ENCODE peak calls at places on chromosomes 13 and 19, in ten cellular contexts. One of them, this sample, is unnamed.

GRCh38 chr13:83940742-83941141 is 58.5 kb upstream of the SLITRK1 start:
- DNase-seq in astrocyte of the hippocampus: no peak
- DNase-seq in tibial artery: no peak
- DNase-seq in activated CD4-positive, alpha-beta T cell treated with anti-CD3 and anti-CD28 coated beads for 1 hour: no peak
- DNase-seq in germinal center: no peak
- DNase-seq in hypothalamus: no peak
- DNase-seq in C1 segment of cervical spinal cord: no peak
- DNase-seq in NCI-H2081: no peak
- DNase-seq in CD8-positive, alpha-beta T cell: no peak
- DNase-seq in activated CD8-positive, alpha-beta memory T cell treated with anti-CD3 and anti-CD28 coated beads for 4 hours: no peak
- DNase-seq in this sample: no peak

GRCh38 chr19:35265126-35265995 is 3.4 kb upstream of the USF2 start:
- DNase-seq in astrocyte of the hippocampus: peak; percentile 44
- DNase-seq in tibial artery: peak; percentile 53
- DNase-seq in activated CD4-positive, alpha-beta T cell treated with anti-CD3 and anti-CD28 coated beads for 1 hour: no peak
- DNase-seq in germinal center: no peak
- DNase-seq in hypothalamus: no peak
- DNase-seq in C1 segment of cervical spinal cord: no peak
- DNase-seq in NCI-H2081: no peak
- DNase-seq in CD8-positive, alpha-beta T cell: no peak
- DNase-seq in activated CD8-positive, alpha-beta memory T cell treated with anti-CD3 and anti-CD28 coated beads for 4 hours: no peak
- DNase-seq in this sample: no peak

GRCh38 chr19:8491574-8491973 is 10.9 kb downstream of the PRAM1 start:
- DNase-seq in astrocyte of the hippocampus: no peak
- DNase-seq in tibial artery: no peak
- DNase-seq in activated CD4-positive, alpha-beta T cell treated with anti-CD3 and anti-CD28 coated beads for 1 hour: no peak
- DNase-seq in germinal center: no peak
- DNase-seq in hypothalamus: no peak
- DNase-seq in C1 segment of cervical spinal cord: no peak
- DNase-seq in NCI-H2081: no peak
- DNase-seq in CD8-positive, alpha-beta T cell: no peak
- DNase-seq in activated CD8-positive, alpha-beta memory T cell treated with anti-CD3 and anti-CD28 coated beads for 4 hours: no peak
- DNase-seq in this sample: no peak

GRCh38 chr19:43682824-43683661 is 13.1 kb upstream of the PLAUR start:
- DNase-seq in astrocyte of the hippocampus: no peak
- DNase-seq in tibial artery: no peak
- DNase-seq in activated CD4-positive, alpha-beta T cell treated with anti-CD3 and anti-CD28 coated beads for 1 hour: no peak
- DNase-seq in germinal center: no peak
- DNase-seq in hypothalamus: no peak
- DNase-seq in C1 segment of cervical spinal cord: no peak
- DNase-seq in NCI-H2081: no peak
- DNase-seq in CD8-positive, alpha-beta T cell: no peak
- DNase-seq in activated CD8-positive, alpha-beta memory T cell treated with anti-CD3 and anti-CD28 coated beads for 4 hours: no peak
- DNase-seq in this sample: no peak

GRCh38 chr13:30696278-30697176 is 38.8 kb upstream of the ALOX5AP start:
- DNase-seq in astrocyte of the hippocampus: peak; percentile 29
- DNase-seq in tibial artery: peak; percentile 77
- DNase-seq in activated CD4-positive, alpha-beta T cell treated with anti-CD3 and anti-CD28 coated beads for 1 hour: no peak
- DNase-seq in germinal center: no peak
- DNase-seq in hypothalamus: no peak
- DNase-seq in C1 segment of cervical spinal cord: peak; percentile 50
- DNase-seq in NCI-H2081: no peak
- DNase-seq in CD8-positive, alpha-beta T cell: no peak
- DNase-seq in activated CD8-positive, alpha-beta memory T cell treated with anti-CD3 and anti-CD28 coated beads for 4 hours: no peak
- DNase-seq in this sample: peak; percentile 65

GRCh38 chr13:43269037-43269476 is 245.7 kb downstream of the DNAJC15 start:
- DNase-seq in astrocyte of the hippocampus: peak; percentile 94
- DNase-seq in tibial artery: no peak
- DNase-seq in activated CD4-positive, alpha-beta T cell treated with anti-CD3 and anti-CD28 coated beads for 1 hour: no peak
- DNase-seq in germinal center: no peak
- DNase-seq in hypothalamus: no peak
- DNase-seq in C1 segment of cervical spinal cord: no peak
- DNase-seq in NCI-H2081: no peak
- DNase-seq in CD8-positive, alpha-beta T cell: no peak
- DNase-seq in activated CD8-positive, alpha-beta memory T cell treated with anti-CD3 and anti-CD28 coated beads for 4 hours: no peak
- DNase-seq in this sample: no peak

GRCh38 chr13:38570706-38571105 is 116.2 kb upstream of the FREM2 start:
- DNase-seq in astrocyte of the hippocampus: no peak
- DNase-seq in tibial artery: no peak
- DNase-seq in activated CD4-positive, alpha-beta T cell treated with anti-CD3 and anti-CD28 coated beads for 1 hour: no peak
- DNase-seq in germinal center: no peak
- DNase-seq in hypothalamus: no peak
- DNase-seq in C1 segment of cervical spinal cord: no peak
- DNase-seq in NCI-H2081: no peak
- DNase-seq in CD8-positive, alpha-beta T cell: no peak
- DNase-seq in activated CD8-positive, alpha-beta memory T cell treated with anti-CD3 and anti-CD28 coated beads for 4 hours: no peak
- DNase-seq in this sample: no peak

GRCh38 chr13:110129076-110129475 is 177.9 kb downstream of the COL4A1 start:
- DNase-seq in astrocyte of the hippocampus: no peak
- DNase-seq in tibial artery: no peak
- DNase-seq in activated CD4-positive, alpha-beta T cell treated with anti-CD3 and anti-CD28 coated beads for 1 hour: no peak
- DNase-seq in germinal center: no peak
- DNase-seq in hypothalamus: no peak
- DNase-seq in C1 segment of cervical spinal cord: no peak
- DNase-seq in NCI-H2081: no peak
- DNase-seq in CD8-positive, alpha-beta T cell: no peak
- DNase-seq in activated CD8-positive, alpha-beta memory T cell treated with anti-CD3 and anti-CD28 coated beads for 4 hours: no peak
- DNase-seq in this sample: no peak

GRCh38 chr13:95924389-95924994 is 128.7 kb downstream of the UGGT2 start:
- DNase-seq in astrocyte of the hippocampus: peak; percentile 83
- DNase-seq in tibial artery: no peak
- DNase-seq in activated CD4-positive, alpha-beta T cell treated with anti-CD3 and anti-CD28 coated beads for 1 hour: no peak
- DNase-seq in germinal center: no peak
- DNase-seq in hypothalamus: no peak
- DNase-seq in C1 segment of cervical spinal cord: no peak
- DNase-seq in NCI-H2081: no peak
- DNase-seq in CD8-positive, alpha-beta T cell: no peak
- DNase-seq in activated CD8-positive, alpha-beta memory T cell treated with anti-CD3 and anti-CD28 coated beads for 4 hours: no peak
- DNase-seq in this sample: no peak

GRCh38 chr19:55270172-55270942 is 9.6 kb downstream of the HSPBP1 start:
- DNase-seq in astrocyte of the hippocampus: no peak
- DNase-seq in tibial artery: no peak
- DNase-seq in activated CD4-positive, alpha-beta T cell treated with anti-CD3 and anti-CD28 coated beads for 1 hour: no peak
- DNase-seq in germinal center: no peak
- DNase-seq in hypothalamus: no peak
- DNase-seq in C1 segment of cervical spinal cord: no peak
- DNase-seq in NCI-H2081: no peak
- DNase-seq in CD8-positive, alpha-beta T cell: no peak
- DNase-seq in activated CD8-positive, alpha-beta memory T cell treated with anti-CD3 and anti-CD28 coated beads for 4 hours: no peak
- DNase-seq in this sample: no peak

GRCh38 chr19:31303262-31303815 is 45.9 kb downstream of the TSHZ3 start:
- DNase-seq in astrocyte of the hippocampus: no peak
- DNase-seq in tibial artery: no peak
- DNase-seq in activated CD4-positive, alpha-beta T cell treated with anti-CD3 and anti-CD28 coated beads for 1 hour: no peak
- DNase-seq in germinal center: no peak
- DNase-seq in hypothalamus: no peak
- DNase-seq in C1 segment of cervical spinal cord: no peak
- DNase-seq in NCI-H2081: no peak
- DNase-seq in CD8-positive, alpha-beta T cell: no peak
- DNase-seq in activated CD8-positive, alpha-beta memory T cell treated with anti-CD3 and anti-CD28 coated beads for 4 hours: no peak
- DNase-seq in this sample: no peak

GRCh38 chr13:41766439-41766838 is 194.5 kb downstream of the VWA8 start:
- DNase-seq in astrocyte of the hippocampus: no peak
- DNase-seq in tibial artery: no peak
- DNase-seq in activated CD4-positive, alpha-beta T cell treated with anti-CD3 and anti-CD28 coated beads for 1 hour: no peak
- DNase-seq in germinal center: no peak
- DNase-seq in hypothalamus: no peak
- DNase-seq in C1 segment of cervical spinal cord: no peak
- DNase-seq in NCI-H2081: no peak
- DNase-seq in CD8-positive, alpha-beta T cell: no peak
- DNase-seq in activated CD8-positive, alpha-beta memory T cell treated with anti-CD3 and anti-CD28 coated beads for 4 hours: no peak
- DNase-seq in this sample: no peak

GRCh38 chr13:83325454-83325853 is 556.8 kb downstream of the SLITRK1 start:
- DNase-seq in astrocyte of the hippocampus: peak; percentile 45
- DNase-seq in tibial artery: no peak
- DNase-seq in activated CD4-positive, alpha-beta T cell treated with anti-CD3 and anti-CD28 coated beads for 1 hour: no peak
- DNase-seq in germinal center: no peak
- DNase-seq in hypothalamus: no peak
- DNase-seq in C1 segment of cervical spinal cord: no peak
- DNase-seq in NCI-H2081: no peak
- DNase-seq in CD8-positive, alpha-beta T cell: no peak
- DNase-seq in activated CD8-positive, alpha-beta memory T cell treated with anti-CD3 and anti-CD28 coated beads for 4 hours: no peak
- DNase-seq in this sample: no peak

GRCh38 chr19:45972081-45972943 is 1.4 kb downstream of the NOVA2 start:
- DNase-seq in astrocyte of the hippocampus: peak; percentile 23
- DNase-seq in tibial artery: no peak
- DNase-seq in activated CD4-positive, alpha-beta T cell treated with anti-CD3 and anti-CD28 coated beads for 1 hour: no peak
- DNase-seq in germinal center: no peak
- DNase-seq in hypothalamus: no peak
- DNase-seq in C1 segment of cervical spinal cord: peak; percentile 3
- DNase-seq in NCI-H2081: no peak
- DNase-seq in CD8-positive, alpha-beta T cell: peak; percentile 8
- DNase-seq in activated CD8-positive, alpha-beta memory T cell treated with anti-CD3 and anti-CD28 coated beads for 4 hours: no peak
- DNase-seq in this sample: no peak

GRCh38 chr13:110593430-110594130 is 21.8 kb upstream of the NAXD start:
- DNase-seq in astrocyte of the hippocampus: peak; percentile 69
- DNase-seq in tibial artery: no peak
- DNase-seq in activated CD4-positive, alpha-beta T cell treated with anti-CD3 and anti-CD28 coated beads for 1 hour: no peak
- DNase-seq in germinal center: peak; percentile 53
- DNase-seq in hypothalamus: no peak
- DNase-seq in C1 segment of cervical spinal cord: no peak
- DNase-seq in NCI-H2081: no peak
- DNase-seq in CD8-positive, alpha-beta T cell: no peak
- DNase-seq in activated CD8-positive, alpha-beta memory T cell treated with anti-CD3 and anti-CD28 coated beads for 4 hours: no peak
- DNase-seq in this sample: peak; percentile 30

GRCh38 chr19:2481466-2481865 is 5.5 kb downstream of the GADD45B start:
- DNase-seq in astrocyte of the hippocampus: no peak
- DNase-seq in tibial artery: peak; percentile 75
- DNase-seq in activated CD4-positive, alpha-beta T cell treated with anti-CD3 and anti-CD28 coated beads for 1 hour: no peak
- DNase-seq in germinal center: no peak
- DNase-seq in hypothalamus: no peak
- DNase-seq in C1 segment of cervical spinal cord: no peak
- DNase-seq in NCI-H2081: no peak
- DNase-seq in CD8-positive, alpha-beta T cell: no peak
- DNase-seq in activated CD8-positive, alpha-beta memory T cell treated with anti-CD3 and anti-CD28 coated beads for 4 hours: no peak
- DNase-seq in this sample: no peak

GRCh38 chr19:7494416-7495098 is 5.7 kb upstream of the PEX11G start:
- DNase-seq in astrocyte of the hippocampus: no peak
- DNase-seq in tibial artery: peak; percentile 76
- DNase-seq in activated CD4-positive, alpha-beta T cell treated with anti-CD3 and anti-CD28 coated beads for 1 hour: no peak
- DNase-seq in germinal center: no peak
- DNase-seq in hypothalamus: peak; percentile 35
- DNase-seq in C1 segment of cervical spinal cord: peak; percentile 93
- DNase-seq in NCI-H2081: no peak
- DNase-seq in CD8-positive, alpha-beta T cell: no peak
- DNase-seq in activated CD8-positive, alpha-beta memory T cell treated with anti-CD3 and anti-CD28 coated beads for 4 hours: no peak
- DNase-seq in this sample: no peak

GRCh38 chr13:109631069-109631468 is 155.3 kb downstream of the IRS2 start:
- DNase-seq in astrocyte of the hippocampus: no peak
- DNase-seq in tibial artery: no peak
- DNase-seq in activated CD4-positive, alpha-beta T cell treated with anti-CD3 and anti-CD28 coated beads for 1 hour: no peak
- DNase-seq in germinal center: no peak
- DNase-seq in hypothalamus: no peak
- DNase-seq in C1 segment of cervical spinal cord: no peak
- DNase-seq in NCI-H2081: no peak
- DNase-seq in CD8-positive, alpha-beta T cell: no peak
- DNase-seq in activated CD8-positive, alpha-beta memory T cell treated with anti-CD3 and anti-CD28 coated beads for 4 hours: no peak
- DNase-seq in this sample: no peak

GRCh38 chr19:13014101-13014920 is 19.0 kb downstream of the NFIX start:
- DNase-seq in astrocyte of the hippocampus: peak; percentile 72
- DNase-seq in tibial artery: no peak
- DNase-seq in activated CD4-positive, alpha-beta T cell treated with anti-CD3 and anti-CD28 coated beads for 1 hour: no peak
- DNase-seq in germinal center: no peak
- DNase-seq in hypothalamus: peak; percentile 35
- DNase-seq in C1 segment of cervical spinal cord: peak; percentile 63
- DNase-seq in NCI-H2081: no peak
- DNase-seq in CD8-positive, alpha-beta T cell: no peak
- DNase-seq in activated CD8-positive, alpha-beta memory T cell treated with anti-CD3 and anti-CD28 coated beads for 4 hours: no peak
- DNase-seq in this sample: peak; percentile 19